ENCODE peak calls at places on chromosomes 1 and 21, in four cellular contexts. One of them, this sample, is unnamed.

GRCh38 chr1:228089520-228090380 is 7.2 kb downstream of the ARF1 start:
- DNase-seq in putamen: no peak
- DNase-seq in neural progenitor cell: no peak
- DNase-seq in DMS 273 treated with DMSO at 0.1 percent for 48 hours: no peak
- DNase-seq in this sample: no peak

GRCh38 chr1:1428174-1428573 is 7.1 kb upstream of the ANKRD65 start:
- DNase-seq in putamen: no peak
- DNase-seq in DMS 273 treated with DMSO at 0.1 percent for 48 hours: no peak
- DNase-seq in neural progenitor cell: no peak
- DNase-seq in this sample: no peak

GRCh38 chr1:87236585-87236984 is 92.1 kb upstream of the LMO4 start:
- DNase-seq in neural progenitor cell: no peak
- DNase-seq in DMS 273 treated with DMSO at 0.1 percent for 48 hours: no peak
- DNase-seq in putamen: no peak
- DNase-seq in this sample: no peak

GRCh38 chr1:76465030-76465429 is 390.5 kb downstream of the ST6GALNAC3 start:
- DNase-seq in neural progenitor cell: no peak
- DNase-seq in DMS 273 treated with DMSO at 0.1 percent for 48 hours: no peak
- DNase-seq in putamen: no peak
- DNase-seq in this sample: no peak

GRCh38 chr1:193458628-193459027 is 272.2 kb upstream of the B3GALT2 start:
- DNase-seq in neural progenitor cell: no peak
- DNase-seq in putamen: no peak
- DNase-seq in DMS 273 treated with DMSO at 0.1 percent for 48 hours: no peak
- DNase-seq in this sample: no peak

GRCh38 chr1:93758842-93759515 is 77.3 kb upstream of the BCAR3 start:
- DNase-seq in putamen: no peak
- DNase-seq in DMS 273 treated with DMSO at 0.1 percent for 48 hours: no peak
- DNase-seq in neural progenitor cell: no peak
- DNase-seq in this sample: no peak

GRCh38 chr1:1630965-1631792 is 794 bp upstream of the MMP23B start:
- DNase-seq in putamen: no peak
- DNase-seq in neural progenitor cell: peak; percentile 59
- DNase-seq in DMS 273 treated with DMSO at 0.1 percent for 48 hours: no peak
- DNase-seq in this sample: no peak

GRCh38 chr1:200899954-200900867 is 5.5 kb downstream of the INAVA start:
- DNase-seq in neural progenitor cell: no peak
- DNase-seq in putamen: no peak
- DNase-seq in DMS 273 treated with DMSO at 0.1 percent for 48 hours: no peak
- DNase-seq in this sample: no peak

GRCh38 chr1:206554833-206555472 is 47.6 kb downstream of the RASSF5 start:
- DNase-seq in DMS 273 treated with DMSO at 0.1 percent for 48 hours: no peak
- DNase-seq in neural progenitor cell: no peak
- DNase-seq in putamen: no peak
- DNase-seq in this sample: no peak

GRCh38 chr1:209627349-209628196 is 24.7 kb downstream of the LAMB3 start:
- DNase-seq in neural progenitor cell: peak; percentile 90
- DNase-seq in DMS 273 treated with DMSO at 0.1 percent for 48 hours: peak; percentile 64
- DNase-seq in putamen: peak; percentile 78
- DNase-seq in this sample: no peak

GRCh38 chr1:39275836-39276507 is 71.5 kb downstream of the MACF1 start:
- DNase-seq in putamen: no peak
- DNase-seq in DMS 273 treated with DMSO at 0.1 percent for 48 hours: peak; percentile 83
- DNase-seq in neural progenitor cell: no peak
- DNase-seq in this sample: no peak

GRCh38 chr1:234213576-234214128 is 159.6 kb upstream of the COA6 start:
- DNase-seq in neural progenitor cell: peak; percentile 22
- DNase-seq in putamen: peak; percentile 27
- DNase-seq in DMS 273 treated with DMSO at 0.1 percent for 48 hours: no peak
- DNase-seq in this sample: no peak

GRCh38 chr1:39646232-39647081 is 7.0 kb upstream of the HEYL start:
- DNase-seq in neural progenitor cell: peak; percentile 71
- DNase-seq in DMS 273 treated with DMSO at 0.1 percent for 48 hours: peak; percentile 100
- DNase-seq in putamen: no peak
- DNase-seq in this sample: no peak

GRCh38 chr1:225451340-225451739 is 23.5 kb upstream of the LBR start:
- DNase-seq in neural progenitor cell: no peak
- DNase-seq in putamen: no peak
- DNase-seq in DMS 273 treated with DMSO at 0.1 percent for 48 hours: no peak
- DNase-seq in this sample: no peak

GRCh38 chr1:223843934-223844333 is 1.8 kb downstream of the TP53BP2 start:
- DNase-seq in putamen: no peak
- DNase-seq in DMS 273 treated with DMSO at 0.1 percent for 48 hours: no peak
- DNase-seq in neural progenitor cell: no peak
- DNase-seq in this sample: no peak

GRCh38 chr1:232150770-232151548 is 479.0 kb downstream of the SIPA1L2 start:
- DNase-seq in neural progenitor cell: no peak
- DNase-seq in DMS 273 treated with DMSO at 0.1 percent for 48 hours: no peak
- DNase-seq in putamen: no peak
- DNase-seq in this sample: no peak

GRCh38 chr21:20647603-20648002 is 350.6 kb upstream of the NCAM2 start:
- DNase-seq in DMS 273 treated with DMSO at 0.1 percent for 48 hours: no peak
- DNase-seq in neural progenitor cell: no peak
- DNase-seq in putamen: peak; percentile 50
- DNase-seq in this sample: peak; percentile 59

GRCh38 chr1:228782662-228783414 is 47.6 kb downstream of the RHOU start:
- DNase-seq in neural progenitor cell: no peak
- DNase-seq in putamen: no peak
- DNase-seq in DMS 273 treated with DMSO at 0.1 percent for 48 hours: no peak
- DNase-seq in this sample: no peak

GRCh38 chr1:44024031-44024902 is 7.0 kb downstream of the SLC6A9 start:
- DNase-seq in neural progenitor cell: no peak
- DNase-seq in DMS 273 treated with DMSO at 0.1 percent for 48 hours: no peak
- DNase-seq in putamen: no peak
- DNase-seq in this sample: no peak

GRCh38 chr1:44220001-44220751 is 6.9 kb downstream of the DMAP1 start:
- DNase-seq in putamen: no peak
- DNase-seq in neural progenitor cell: no peak
- DNase-seq in DMS 273 treated with DMSO at 0.1 percent for 48 hours: no peak
- DNase-seq in this sample: no peak

GRCh38 chr1:205579711-205580110 is 52.1 kb downstream of the ELK4 start:
- DNase-seq in neural progenitor cell: no peak
- DNase-seq in DMS 273 treated with DMSO at 0.1 percent for 48 hours: no peak
- DNase-seq in putamen: no peak
- DNase-seq in this sample: no peak

GRCh38 chr1:64488862-64489261 is 18.9 kb downstream of the CACHD1 start:
- DNase-seq in putamen: no peak
- DNase-seq in neural progenitor cell: no peak
- DNase-seq in DMS 273 treated with DMSO at 0.1 percent for 48 hours: no peak
- DNase-seq in this sample: no peak

GRCh38 chr1:182601416-182601786 is 2.8 kb downstream of the RGS16 start:
- DNase-seq in putamen: peak; percentile 76
- DNase-seq in neural progenitor cell: peak; percentile 94
- DNase-seq in DMS 273 treated with DMSO at 0.1 percent for 48 hours: peak; percentile 63
- DNase-seq in this sample: peak; percentile 37

GRCh38 chr1:227299238-227299637 is 19.1 kb downstream of the CDC42BPA start:
- DNase-seq in DMS 273 treated with DMSO at 0.1 percent for 48 hours: no peak
- DNase-seq in putamen: no peak
- DNase-seq in neural progenitor cell: no peak
- DNase-seq in this sample: no peak